ENCODE peak calls at places on chromosomes 4 and X, in five cellular contexts. P is NCI-H1436, L is heart left ventricle, K is neural crest cell, Y is GM12891. X is an unnamed sample.

GRCh38 chrX:48923771-48924170 is 4.9 kb upstream of the PIM2 start:
- DNase-seq in L (no peak), P (no peak), K (no peak), Y (no peak), X (no peak)

GRCh38 chr4:44583393-44583792 is 68.0 kb downstream of the YIPF7 start:
- DNase-seq in K (no peak), Y (no peak), L (no peak), P (no peak), X (no peak)

GRCh38 chr4:8260656-8261111 is 8.9 kb upstream of the HTRA3 start:
- DNase-seq in Y (no peak), K (no peak), P (no peak), L (no peak), X (no peak)

GRCh38 chr4:30642520-30642919 is 77.6 kb upstream of the PCDH7 start:
- DNase-seq in Y (no peak), K (no peak), L (no peak), P (no peak), X (no peak)

GRCh38 chr4:2339458-2340271 is 77.8 kb upstream of the MXD4 start:
- DNase-seq in L (no peak), P (no peak), K (no peak), Y (no peak), X (no peak)

GRCh38 chrX:97766496-97767095 is 882.9 kb downstream of the RPA4 start:
- DNase-seq in P (no peak), L (no peak), K (no peak), Y (no peak), X (no peak)

GRCh38 chr4:53763813-53764597 is 172.7 kb upstream of the LNX1 start:
- DNase-seq in K (no peak), L (no peak), Y (no peak), P (no peak), X (no peak)

GRCh38 chrX:57453901-57454300 is 137.9 kb upstream of the ZXDB start:
- DNase-seq in L (no peak), Y (peak; percentile 3), K (no peak), P (no peak), X (peak; percentile 7)

GRCh38 chr4:185506422-185506821 is 28.9 kb downstream of the PDLIM3 start:
- DNase-seq in K (no peak), L (no peak), P (no peak), Y (no peak), X (no peak)

GRCh38 chr4:732911-733630 is 27.4 kb downstream of the PCGF3 start:
- DNase-seq in Y (no peak), P (no peak), L (no peak), K (no peak), X (no peak)

GRCh38 chr4:90727938-90728337 is 600.7 kb downstream of the CCSER1 start:
- DNase-seq in P (no peak), K (no peak), L (no peak), Y (no peak), X (no peak)

GRCh38 chrX:56758456-56758855 is 29.4 kb downstream of the NBDY start:
- DNase-seq in P (no peak), Y (no peak), K (no peak), L (no peak), X (no peak)

GRCh38 chr4:40908702-40909362 is 159.1 kb downstream of the NSUN7 start:
- DNase-seq in L (peak; percentile 57), Y (peak; percentile 68), K (peak; percentile 69), P (peak; percentile 78), X (peak; percentile 76)

GRCh38 chr4:119271361-119272085 is 50.4 kb downstream of the FABP2 start:
- DNase-seq in L (no peak), Y (no peak), K (no peak), P (no peak), X (no peak)

GRCh38 chr4:47538516-47538915 is 53.4 kb downstream of the ATP10D start:
- DNase-seq in K (no peak), P (no peak), Y (no peak), L (no peak), X (no peak)

GRCh38 chr4:94304365-94304971 is 38.2 kb downstream of the HPGDS start:
- DNase-seq in P (no peak), K (peak; percentile 14), Y (no peak), L (no peak), X (peak; percentile 27)

GRCh38 chrX:338281-338835 is 19.8 kb upstream of the GTPBP6 start:
- DNase-seq in Y (no peak), K (no peak), P (no peak), L (no peak), X (no peak)